ENCODE peak calls at places on chromosomes 5 and 9, in seven cellular contexts. Z is HCT116, D is HEK293T, I is GM12878, R is HepG2, Q is K562, F is H1. P is an unnamed sample.

GRCh38 chr5:114330916-114331531 is 30.8 kb upstream of the KCNN2 start:
- DNase-seq in Z (no peak), D (no peak), I (no peak), R (no peak), Q (no peak), F (no peak), P (no peak)

GRCh38 chr5:68915079-68915478 is 178.7 kb upstream of the SLC30A5 start:
- DNase-seq in Z (no peak), D (no peak), I (no peak), R (no peak), Q (no peak), F (no peak), P (no peak)

GRCh38 chr5:177432143-177432904 is 5.8 kb downstream of the GRK6 start:
- DNase-seq in Z (no peak), D (no peak), I (no peak), R (no peak), Q (no peak), F (no peak), P (no peak)

GRCh38 chr9:79477955-79478751 is 93.6 kb upstream of the TLE4 start:
- DNase-seq in Z (no peak), D (peak), I (no peak), R (peak), Q (peak), F (no peak), P (peak)

GRCh38 chr9:33161011-33161588 is 6.0 kb downstream of the B4GALT1 start:
- DNase-seq in Z (peak), D (no peak), I (no peak), R (no peak), Q (peak), F (no peak), P (no peak)

GRCh38 chr9:90950600-90950999 is 149.0 kb downstream of the SYK start:
- DNase-seq in Z (no peak), D (no peak), I (no peak), R (no peak), Q (no peak), F (no peak), P (no peak)

GRCh38 chr5:36060516-36060885 is 6.2 kb downstream of the UGT3A2 start:
- DNase-seq in Z (peak), D (peak), I (no peak), R (no peak), Q (peak), F (no peak), P (no peak)

GRCh38 chr9:98410185-98410697 is 154.8 kb upstream of the TBC1D2 start:
- DNase-seq in Z (no peak), D (peak), I (no peak), R (peak), Q (peak), F (peak), P (peak)

GRCh38 chr5:165361143-165361542 is 1855.7 kb downstream of the MAT2B start:
- DNase-seq in Z (no peak), D (no peak), I (no peak), R (no peak), Q (no peak), F (no peak), P (no peak)

GRCh38 chr9:91904541-91905236 is 45.3 kb downstream of the ROR2 start:
- DNase-seq in Z (no peak), D (no peak), I (no peak), R (no peak), Q (no peak), F (no peak), P (no peak)

GRCh38 chr5:107469485-107469884 is 201.3 kb downstream of the EFNA5 start:
- DNase-seq in Z (peak), D (no peak), I (no peak), R (no peak), Q (no peak), F (no peak), P (no peak)
- TF ChIP-seq SP1 in Z (peak), D (no peak), I (no peak), R (no peak), Q (no peak), F (no peak), P (no peak)

DNA sequence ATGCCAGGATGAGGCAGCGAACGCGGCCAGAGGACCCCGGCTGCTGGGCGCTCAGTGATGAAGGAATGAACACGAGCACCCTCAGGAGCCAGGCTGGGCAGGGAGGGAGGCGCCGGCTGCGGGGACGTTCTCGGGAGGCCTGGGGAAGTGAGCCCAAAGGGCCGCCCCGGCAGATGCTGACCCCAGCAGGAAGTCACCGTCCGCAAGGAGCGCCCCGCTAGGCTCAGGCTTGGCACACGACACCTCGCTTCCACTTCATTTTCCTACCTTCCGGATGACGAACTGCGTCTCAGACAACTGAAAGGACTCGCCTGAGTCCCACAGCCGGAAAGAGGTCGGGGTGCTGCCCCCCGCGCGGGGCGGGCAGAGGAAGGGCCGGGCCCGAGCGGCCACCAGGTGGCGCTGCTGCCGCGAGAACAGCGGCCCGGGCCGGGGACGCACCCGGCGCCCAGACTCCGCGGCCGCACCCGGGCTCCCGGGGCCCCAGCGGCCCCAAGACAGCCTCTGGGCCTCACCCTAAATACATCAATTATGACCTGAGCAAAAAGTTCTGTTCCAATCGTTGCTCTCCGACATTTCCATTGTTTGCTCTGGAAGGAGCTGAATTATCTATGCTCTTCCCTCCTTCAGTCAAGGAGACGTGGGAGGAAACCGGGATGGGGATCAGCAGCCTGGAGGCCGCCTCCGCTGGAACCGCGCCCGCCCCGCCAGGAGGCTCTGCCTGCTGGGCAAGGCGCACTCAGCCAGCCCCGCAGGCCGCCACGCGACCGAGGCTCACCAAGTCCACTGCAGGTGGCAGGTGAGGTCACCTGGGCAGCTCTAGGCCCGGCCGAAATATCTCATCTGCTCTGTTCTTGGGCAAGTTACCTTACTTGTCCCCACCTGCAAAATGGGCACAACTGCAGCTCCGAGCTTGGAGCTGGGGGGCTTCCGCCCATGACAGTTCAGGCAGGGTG is 107.0 kb downstream of the ZNF354C start:
- DNase-seq in Z (no peak), D (peak), I (no peak), R (no peak), Q (peak), F (no peak), P (peak)
- TF ChIP-seq SP1 in Z (no peak), D (no peak), I (no peak), R (no peak), Q (no peak), F (no peak), P (no peak)

DNA sequence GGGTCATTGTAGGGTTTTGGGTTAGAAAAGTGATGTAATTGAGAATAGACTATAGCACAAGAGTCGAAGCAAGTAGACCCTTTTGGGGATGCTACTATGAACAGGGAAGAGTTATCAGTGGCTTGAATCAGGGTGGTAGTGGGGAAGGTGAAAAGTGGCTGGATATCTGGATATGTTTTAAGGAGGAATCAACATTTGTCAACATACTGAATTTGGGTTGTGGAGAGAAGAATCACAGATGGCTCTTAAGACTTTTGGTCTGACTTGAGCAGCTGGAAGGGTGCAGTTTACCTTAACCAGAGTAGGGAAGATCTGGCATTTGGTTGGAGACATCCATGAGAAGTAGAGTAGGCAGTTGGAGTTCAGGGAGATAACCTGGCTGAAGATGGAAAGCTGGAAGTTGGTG is 38.5 kb upstream of the FCHO2 start:
- DNase-seq in Z (no peak), D (no peak), I (no peak), R (no peak), Q (no peak), F (no peak), P (no peak)
- TF ChIP-seq SP1 in Z (no peak), D (no peak), I (no peak), R (no peak), Q (no peak), F (no peak), P (no peak)

GRCh38 chr9:134853893-134854292 is 26.7 kb upstream of the FCN2 start:
- DNase-seq in Z (no peak), D (no peak), I (no peak), R (no peak), Q (no peak), F (no peak), P (no peak)

GRCh38 chr9:134854541-134854981 is 26.0 kb upstream of the FCN2 start:
- DNase-seq in Z (no peak), D (no peak), I (no peak), R (no peak), Q (no peak), F (no peak), P (no peak)

GRCh38 chr9:134855900-134856377 is 24.7 kb upstream of the FCN2 start:
- DNase-seq in Z (no peak), D (no peak), I (no peak), R (no peak), Q (no peak), F (no peak), P (no peak)

GRCh38 chr9:134852906-134853654 is 27.5 kb upstream of the FCN2 start:
- DNase-seq in Z (no peak), D (no peak), I (no peak), R (no peak), Q (no peak), F (no peak), P (no peak)

GRCh38 chr9:134855231-134855899 is 25.2 kb upstream of the FCN2 start:
- DNase-seq in Z (no peak), D (no peak), I (no peak), R (no peak), Q (no peak), F (no peak), P (no peak)
- TF ChIP-seq SP1 in Z (no peak), D (no peak), I (no peak), R (no peak), Q (no peak), F (no peak), P (no peak)

GRCh38 chr5:92616085-92616484 is 964.9 kb downstream of the NR2F1-AS1 start:
- DNase-seq in Z (no peak), D (no peak), I (no peak), R (no peak), Q (no peak), F (no peak), P (no peak)

DNA sequence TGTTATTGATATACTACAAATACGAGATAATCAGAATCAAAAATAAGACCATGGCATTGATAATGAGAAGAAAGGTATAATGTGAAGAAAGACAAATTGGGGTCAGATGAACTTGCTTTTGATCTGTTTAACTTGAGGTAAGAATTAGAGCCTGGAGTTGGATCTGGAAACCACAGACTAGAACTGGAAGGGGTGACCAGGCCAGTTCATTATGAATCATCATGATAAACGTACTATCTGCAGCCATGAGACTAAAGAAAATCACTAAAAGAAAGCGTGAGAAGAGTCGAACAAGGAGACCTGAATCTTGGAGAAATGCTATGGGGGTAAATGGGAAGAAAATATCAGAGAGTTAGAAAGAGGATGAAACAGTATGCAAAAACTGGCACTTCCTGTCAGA is 967.5 kb downstream of the NR2F1-AS1 start:
- DNase-seq in Z (peak), D (no peak), I (no peak), R (no peak), Q (no peak), F (no peak), P (no peak)
- TF ChIP-seq SP1 in Z (no peak), D (no peak), I (no peak), R (no peak), Q (no peak), F (no peak), P (no peak)

GRCh38 chr5:139419226-139419625 is 15.3 kb upstream of the SPATA24 start:
- DNase-seq in Z (no peak), D (no peak), I (no peak), R (no peak), Q (no peak), F (no peak), P (no peak)

GRCh38 chr5:139418804-139419203 is 14.9 kb upstream of the SPATA24 start:
- DNase-seq in Z (no peak), D (no peak), I (no peak), R (no peak), Q (no peak), F (no peak), P (no peak)

GRCh38 chr5:139425497-139425896 is 13.8 kb downstream of the DNAJC18 start:
- DNase-seq in Z (no peak), D (no peak), I (no peak), R (no peak), Q (no peak), F (no peak), P (no peak)

GRCh38 chr5:139419793-139420192 is 15.9 kb upstream of the SPATA24 start:
- DNase-seq in Z (no peak), D (no peak), I (no peak), R (no peak), Q (no peak), F (no peak), P (no peak)

GRCh38 chr5:139422307-139422893 is 16.9 kb downstream of the DNAJC18 start:
- DNase-seq in Z (peak), D (peak), I (no peak), R (peak), Q (peak), F (no peak), P (no peak)
- TF ChIP-seq SP1 in Z (no peak), D (no peak), I (no peak), R (no peak), Q (no peak), F (no peak), P (no peak)

P was measured in WTC11.